ENCODE peak calls at places on chromosomes 13 and 19, in eight cellular contexts. E is adrenal gland; F is A673; V is CD4-positive, alpha-beta T cell; Q is coronary artery; O is HL-60; R is tibial artery; U is AG04450. G is an unnamed sample.

GRCh38 chr19:51861870-51862622 is 25.7 kb downstream of the ZNF577 start:
- DNase-seq in E (no peak), F (no peak), V (no peak), Q (no peak), O (no peak), R (no peak), U (no peak), G (no peak)

GRCh38 chr13:30647824-30648521 is 30.3 kb downstream of the USPL1 start:
- DNase-seq in E (no peak), F (no peak), V (no peak), Q (no peak), O (no peak), R (no peak), U (no peak), G (no peak)

GRCh38 chr13:80341771-80342271 is 895 bp upstream of the SPRY2 start:
- DNase-seq in E (peak; percentile 61), F (peak; percentile 89), V (no peak), Q (peak; percentile 81), O (no peak), R (peak; percentile 74), U (no peak), G (peak; percentile 64)

GRCh38 chr19:23099966-23100365 is 16.9 kb upstream of the ZNF730 start:
- DNase-seq in E (no peak), F (no peak), V (no peak), Q (no peak), O (no peak), R (no peak), U (no peak), G (no peak)

GRCh38 chr13:28181413-28181812 is 43.1 kb downstream of the PAN3 start:
- DNase-seq in E (no peak), F (no peak), V (no peak), Q (no peak), O (no peak), R (no peak), U (no peak), G (no peak)

GRCh38 chr19:47158879-47159509 is 28.4 kb downstream of the SAE1 start:
- DNase-seq in E (no peak), F (no peak), V (no peak), Q (no peak), O (no peak), R (no peak), U (no peak), G (no peak)

GRCh38 chr19:5225486-5226345 is 114.9 kb downstream of the PTPRS start:
- DNase-seq in E (no peak), F (no peak), V (no peak), Q (no peak), O (no peak), R (no peak), U (no peak), G (no peak)

GRCh38 chr13:85431720-85432119 is 367.5 kb downstream of the SLITRK6 start:
- DNase-seq in E (no peak), F (no peak), V (no peak), Q (peak; percentile 63), O (no peak), R (no peak), U (no peak), G (no peak)

GRCh38 chr13:109743706-109744453 is 42.5 kb downstream of the IRS2 start:
- DNase-seq in E (no peak), F (peak; percentile 92), V (no peak), Q (no peak), O (no peak), R (no peak), U (peak; percentile 33), G (no peak)

GRCh38 chr13:48873598-48873997 is 102.1 kb upstream of the FNDC3A start:
- DNase-seq in E (no peak), F (peak; percentile 17), V (no peak), Q (no peak), O (no peak), R (no peak), U (no peak), G (no peak)

GRCh38 chr19:16327911-16328823 is 3.5 kb downstream of the KLF2 start:
- DNase-seq in E (peak; percentile 81), F (no peak), V (peak; percentile 54), Q (peak; percentile 93), O (peak; percentile 98), R (peak; percentile 94), U (peak; percentile 69), G (no peak)

GRCh38 chr19:49988433-49988832 is 27.5 kb upstream of the SIGLEC11 start:
- DNase-seq in E (no peak), F (no peak), V (no peak), Q (no peak), O (no peak), R (no peak), U (peak; percentile 21), G (no peak)

GRCh38 chr13:85724554-85725432 is 74.4 kb downstream of the SLITRK6 start:
- DNase-seq in E (no peak), F (no peak), V (no peak), Q (no peak), O (no peak), R (no peak), U (peak; percentile 24), G (no peak)

GRCh38 chr13:103282571-103283450 is 216.6 kb upstream of the SLC10A2 start:
- DNase-seq in E (no peak), F (no peak), V (no peak), Q (no peak), O (no peak), R (no peak), U (peak; percentile 27), G (no peak)

GRCh38 chr19:38733493-38734175 is 10.6 kb downstream of the CAPN12 start:
- DNase-seq in E (peak; percentile 45), F (no peak), V (no peak), Q (no peak), O (no peak), R (peak; percentile 65), U (no peak), G (no peak)

GRCh38 chr13:49357694-49358093 is 86.2 kb downstream of the CAB39L start:
- DNase-seq in E (no peak), F (no peak), V (no peak), Q (no peak), O (no peak), R (no peak), U (peak; percentile 23), G (no peak)

GRCh38 chr13:94009696-94010095 is 469.8 kb downstream of the DCT start:
- DNase-seq in E (no peak), F (no peak), V (no peak), Q (no peak), O (no peak), R (no peak), U (no peak), G (no peak)

GRCh38 chr13:36344173-36344572 is 2.0 kb downstream of the SPART start:
- DNase-seq in E (peak; percentile 54), F (peak; percentile 80), V (no peak), Q (no peak), O (peak; percentile 90), R (no peak), U (no peak), G (no peak)

GRCh38 chr19:29694669-29695627 is 20.1 kb downstream of the C19orf12 start:
- DNase-seq in E (peak; percentile 89), F (peak; percentile 67), V (peak; percentile 88), Q (peak; percentile 85), O (peak; percentile 59), R (peak; percentile 90), U (no peak), G (peak; percentile 74)

GRCh38 chr19:28971011-28971410 is 241.9 kb downstream of the UQCRFS1 start:
- DNase-seq in E (peak; percentile 72), F (no peak), V (no peak), Q (no peak), O (no peak), R (no peak), U (no peak), G (no peak)

GRCh38 chr13:101858869-101859268 is 406.4 kb downstream of the ITGBL1 start:
- DNase-seq in E (no peak), F (no peak), V (no peak), Q (no peak), O (no peak), R (no peak), U (no peak), G (no peak)

GRCh38 chr13:77918391-77919261 is at the start of gene EDNRB:
- DNase-seq in E (peak; percentile 56), F (peak; percentile 81), V (no peak), Q (no peak), O (no peak), R (no peak), U (no peak), G (no peak)

GRCh38 chr13:48653074-48654054 is at the start of gene CYSLTR2:
- DNase-seq in E (no peak), F (peak; percentile 46), V (no peak), Q (no peak), O (no peak), R (no peak), U (no peak), G (no peak)

DNA sequence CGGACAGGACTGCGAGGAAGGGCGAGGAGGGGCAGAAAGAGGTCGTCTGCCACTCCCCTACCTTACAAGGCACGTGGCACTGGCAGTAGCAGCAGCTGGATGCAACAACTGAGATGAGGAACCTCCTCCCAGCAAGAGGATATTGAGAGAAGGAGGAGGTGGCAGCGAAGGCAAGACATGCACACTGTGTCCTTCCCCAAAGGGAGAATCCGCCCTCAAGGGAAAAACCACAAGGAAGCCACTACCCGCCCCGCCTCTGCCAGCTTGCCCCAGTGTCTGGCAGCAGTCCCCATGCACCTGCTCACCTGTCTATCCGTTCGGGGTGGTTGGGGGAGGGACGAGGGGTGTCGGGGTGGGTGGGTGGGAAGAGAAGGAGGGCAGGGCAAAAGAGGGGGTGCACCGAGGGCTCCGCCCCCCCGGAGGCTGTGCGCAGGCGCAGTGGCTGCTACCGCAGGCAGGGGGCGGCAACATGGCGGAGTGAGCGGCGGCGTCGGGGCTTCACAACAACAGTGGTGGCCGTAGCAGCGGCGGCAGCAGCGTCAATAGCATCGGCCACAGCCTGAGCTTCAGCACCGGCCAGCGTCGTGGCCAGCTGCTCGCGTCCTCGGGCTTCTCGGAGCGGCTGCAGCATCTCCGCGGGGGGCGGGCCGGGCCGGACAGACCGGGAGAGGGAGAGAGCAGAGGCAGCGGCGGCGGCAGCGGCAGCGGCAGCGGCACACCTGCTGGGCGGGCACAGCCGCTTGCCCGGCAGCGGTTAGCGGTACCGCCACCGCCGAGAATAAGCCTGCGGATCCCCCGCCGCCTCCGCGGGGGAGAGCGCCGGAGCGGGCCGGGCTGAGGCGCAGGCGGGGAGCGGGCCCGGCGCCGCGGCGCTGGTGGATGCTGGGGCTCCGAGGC is at the start of gene NBEA:
- DNase-seq in E (peak; percentile 73), F (peak; percentile 78), V (peak; percentile 80), Q (peak; percentile 77), O (peak; percentile 24), R (peak; percentile 78), U (no peak), G (peak; percentile 75)
- TF ChIP-seq CTCF in E (peak; percentile 52), F (no peak), V (no peak), Q (peak; percentile 50), O (no peak), R (peak; percentile 24), U (no peak), G (peak; percentile 38)

GRCh38 chr13:25232937-25233515 is 54.3 kb downstream of the MTMR6 start:
- DNase-seq in E (no peak), F (peak; percentile 70), V (no peak), Q (no peak), O (peak; percentile 6), R (no peak), U (no peak), G (no peak)
- TF ChIP-seq CTCF in E (peak; percentile 68), F (peak; percentile 68), V (peak; percentile 64), Q (no peak), O (peak; percentile 21), R (peak; percentile 39), U (peak; percentile 50), G (peak; percentile 42)

GRCh38 chr13:40770934-40771618 is at the start of gene MRPS31:
- DNase-seq in E (peak; percentile 97), F (peak; percentile 95), V (peak; percentile 96), Q (peak; percentile 97), O (peak; percentile 90), R (peak; percentile 97), U (peak; percentile 86), G (peak; percentile 92)
- TF ChIP-seq CTCF in E (no peak), F (no peak), V (peak; percentile 16), Q (no peak), O (no peak), R (no peak), U (no peak), G (no peak)

GRCh38 chr13:23560571-23561089 is 9.6 kb upstream of the TNFRSF19 start:
- DNase-seq in E (no peak), F (no peak), V (no peak), Q (no peak), O (no peak), R (no peak), U (no peak), G (no peak)
- TF ChIP-seq CTCF in E (no peak), F (no peak), V (no peak), Q (no peak), O (no peak), R (no peak), U (no peak), G (no peak)

G was measured in mesothelial cell of epicardium.